ENCODE peak calls at places on chromosomes 11 and 22, in eight cellular contexts. Z is WTC11, L is AG09309, J is NB4, I is left ventricle myocardium inferior, R is fibroblast of mammary gland, A is glutamatergic neuron, M is AG04449. K is an unnamed sample.

GRCh38 chr22:46185263-46185662 is 34.9 kb downstream of the PPARA start:
- DNase-seq in L (no peak), M (no peak), Z (no peak), A (no peak), J (peak; percentile 35), I (no peak), R (no peak), K (no peak)

GRCh38 chr11:113531575-113532451 is 56.6 kb upstream of the DRD2 start:
- DNase-seq in Z (no peak), M (no peak), L (no peak), A (no peak), R (no peak), J (no peak), I (no peak), K (no peak)

GRCh38 chr11:12009617-12010321 is 1.3 kb upstream of the DKK3 start:
- DNase-seq in M (no peak), R (no peak), I (no peak), J (no peak), Z (no peak), A (no peak), L (no peak), K (no peak)

GRCh38 chr11:57566035-57566504 is 1.4 kb downstream of the UBE2L6 start:
- DNase-seq in L (peak; percentile 25), R (peak; percentile 58), Z (no peak), A (no peak), I (no peak), M (no peak), J (peak; percentile 46), K (no peak)

GRCh38 chr22:26585104-26585790 is 4.7 kb downstream of the TPST2 start:
- DNase-seq in L (peak; percentile 44), J (no peak), M (peak; percentile 59), I (peak; percentile 78), A (no peak), Z (no peak), R (peak; percentile 68), K (no peak)

GRCh38 chr22:43616645-43617044 is 195.5 kb downstream of the EFCAB6 start:
- DNase-seq in L (no peak), Z (no peak), A (no peak), J (no peak), M (no peak), I (no peak), R (no peak), K (no peak)

GRCh38 chr11:8330416-8330815 is 66.7 kb upstream of the LMO1 start:
- DNase-seq in R (no peak), J (no peak), Z (no peak), I (no peak), M (no peak), A (no peak), L (no peak), K (no peak)

GRCh38 chr22:34055525-34056200 is 135.4 kb upstream of the LARGE1 start:
- DNase-seq in R (no peak), A (peak; percentile 51), I (no peak), Z (peak; percentile 70), M (no peak), L (no peak), J (peak; percentile 71), K (no peak)

GRCh38 chr11:62713343-62713742 is 5.9 kb downstream of the GNG3 start:
- DNase-seq in A (no peak), J (no peak), Z (no peak), L (no peak), M (no peak), I (no peak), R (no peak), K (no peak)

GRCh38 chr11:62664405-62665074 is 470 bp downstream of the C11orf98 start:
- DNase-seq in A (peak; percentile 73), I (peak; percentile 20), J (peak; percentile 80), R (peak; percentile 43), L (no peak), Z (peak; percentile 60), M (no peak), K (no peak)

GRCh38 chr22:50247748-50248147 is 2.9 kb upstream of the TUBGCP6 start:
- DNase-seq in A (peak; percentile 60), L (no peak), Z (peak; percentile 80), I (no peak), M (no peak), J (no peak), R (peak; percentile 60), K (peak; percentile 60)

GRCh38 chr11:65414776-65415498 is 7.7 kb upstream of the NEAT1 start:
- DNase-seq in M (no peak), I (peak; percentile 9), L (no peak), J (no peak), Z (no peak), R (peak; percentile 74), A (no peak), K (no peak)

GRCh38 chr22:50326959-50327710 is at the start of gene DENND6B:
- DNase-seq in J (peak; percentile 81), I (peak; percentile 85), Z (peak; percentile 77), R (peak; percentile 62), A (peak; percentile 85), L (no peak), M (no peak), K (peak; percentile 85)

GRCh38 chr22:50191041-50191740 is 5.5 kb downstream of the TRABD start:
- DNase-seq in L (no peak), M (no peak), A (no peak), J (peak; percentile 90), R (no peak), I (no peak), Z (no peak), K (no peak)

DNA sequence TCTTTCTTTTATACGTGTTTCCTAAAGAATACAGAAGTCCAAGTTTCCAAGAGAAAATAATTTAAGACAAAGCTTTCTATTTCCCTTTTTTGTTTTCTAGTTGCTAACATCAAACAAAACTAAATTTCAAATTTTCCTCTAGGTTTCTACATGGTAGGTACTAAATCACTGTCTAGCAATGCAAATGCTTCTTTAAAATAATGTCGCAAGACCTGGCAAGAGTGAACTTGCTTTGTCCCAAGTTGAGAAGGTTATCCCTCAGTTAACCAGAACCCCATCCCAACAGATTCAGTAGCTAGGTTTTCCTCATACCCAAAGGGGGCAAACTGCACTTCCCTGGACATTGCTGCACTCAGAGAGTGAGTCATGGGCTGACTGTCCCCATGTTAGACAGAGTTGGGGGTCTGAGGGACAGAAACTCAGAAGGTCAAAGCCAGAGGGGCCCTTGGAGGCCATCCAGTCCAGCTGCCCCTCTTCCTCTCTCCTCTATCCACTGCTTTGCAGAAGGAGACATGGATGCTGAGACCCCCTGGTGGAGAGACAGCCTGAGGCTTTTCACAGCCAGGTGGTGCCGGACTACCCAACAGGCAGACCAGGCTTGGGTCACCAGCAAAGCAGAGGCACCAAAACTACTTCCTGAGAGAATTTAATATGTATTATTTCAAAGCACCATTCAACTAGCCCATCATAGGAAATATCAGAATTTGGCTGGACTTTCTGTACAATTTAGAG is 23.1 kb downstream of the OR2AT4 start:
- DNase-seq in R (no peak), I (no peak), J (no peak), M (no peak), Z (no peak), L (no peak), A (no peak), K (no peak)
- TF ChIP-seq CTCF in R (peak; percentile 2), I (no peak), J (peak; percentile 20), M (no peak), Z (no peak), L (no peak), A (no peak), K (no peak)

GRCh38 chr11:44630511-44631210 is 65.2 kb downstream of the CD82 start:
- DNase-seq in J (no peak), Z (no peak), A (no peak), R (no peak), M (no peak), I (no peak), L (no peak), K (no peak)

GRCh38 chr11:44633641-44634040 is 68.2 kb downstream of the CD82 start:
- DNase-seq in Z (no peak), J (no peak), L (no peak), I (no peak), M (no peak), A (no peak), R (no peak), K (no peak)

GRCh38 chr11:44631831-44632230 is 66.4 kb downstream of the CD82 start:
- DNase-seq in Z (no peak), L (no peak), R (no peak), M (no peak), I (no peak), A (no peak), J (no peak), K (no peak)

GRCh38 chr11:44634401-44635281 is 69.2 kb downstream of the CD82 start:
- DNase-seq in Z (peak; percentile 80), R (peak; percentile 86), A (peak; percentile 56), J (peak; percentile 51), L (no peak), M (no peak), I (peak; percentile 74), K (no peak)

GRCh38 chr11:44632466-44633123 is 67.1 kb downstream of the CD82 start:
- DNase-seq in Z (peak; percentile 63), M (no peak), R (peak; percentile 36), I (no peak), A (no peak), J (peak; percentile 40), L (no peak), K (peak; percentile 56)
- TF ChIP-seq CTCF in Z (no peak), M (peak; percentile 38), R (peak; percentile 51), I (peak; percentile 63), A (no peak), J (peak; percentile 25), L (peak; percentile 33), K (no peak)

DNA sequence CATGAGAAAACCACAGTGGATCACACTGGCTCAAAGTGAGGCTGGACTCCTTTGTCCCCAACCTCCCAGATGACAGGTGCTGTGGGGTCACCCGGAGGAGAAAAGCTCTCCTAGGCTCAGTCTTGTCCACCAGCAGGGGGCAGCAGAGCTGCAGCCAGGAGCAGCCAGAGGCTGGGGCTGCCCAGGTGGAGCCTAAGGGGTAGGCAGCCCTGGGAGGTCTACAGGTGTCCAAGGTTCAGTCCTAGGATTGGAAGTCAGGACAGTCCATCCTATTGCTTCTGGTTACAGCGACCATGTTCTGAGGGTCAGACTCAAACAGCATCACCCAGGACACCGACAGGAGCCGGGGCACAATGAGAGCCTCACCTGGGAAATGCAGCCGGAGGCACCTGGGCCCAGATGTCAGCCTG is 77.6 kb upstream of the IGLL5 start:
- DNase-seq in J (peak; percentile 42), L (no peak), Z (peak; percentile 68), I (peak; percentile 38), M (no peak), A (no peak), R (no peak), K (no peak)
- TF ChIP-seq CTCF in J (peak; percentile 58), L (no peak), Z (peak; percentile 66), I (peak; percentile 84), M (peak; percentile 81), A (no peak), R (no peak), K (no peak)

DNA sequence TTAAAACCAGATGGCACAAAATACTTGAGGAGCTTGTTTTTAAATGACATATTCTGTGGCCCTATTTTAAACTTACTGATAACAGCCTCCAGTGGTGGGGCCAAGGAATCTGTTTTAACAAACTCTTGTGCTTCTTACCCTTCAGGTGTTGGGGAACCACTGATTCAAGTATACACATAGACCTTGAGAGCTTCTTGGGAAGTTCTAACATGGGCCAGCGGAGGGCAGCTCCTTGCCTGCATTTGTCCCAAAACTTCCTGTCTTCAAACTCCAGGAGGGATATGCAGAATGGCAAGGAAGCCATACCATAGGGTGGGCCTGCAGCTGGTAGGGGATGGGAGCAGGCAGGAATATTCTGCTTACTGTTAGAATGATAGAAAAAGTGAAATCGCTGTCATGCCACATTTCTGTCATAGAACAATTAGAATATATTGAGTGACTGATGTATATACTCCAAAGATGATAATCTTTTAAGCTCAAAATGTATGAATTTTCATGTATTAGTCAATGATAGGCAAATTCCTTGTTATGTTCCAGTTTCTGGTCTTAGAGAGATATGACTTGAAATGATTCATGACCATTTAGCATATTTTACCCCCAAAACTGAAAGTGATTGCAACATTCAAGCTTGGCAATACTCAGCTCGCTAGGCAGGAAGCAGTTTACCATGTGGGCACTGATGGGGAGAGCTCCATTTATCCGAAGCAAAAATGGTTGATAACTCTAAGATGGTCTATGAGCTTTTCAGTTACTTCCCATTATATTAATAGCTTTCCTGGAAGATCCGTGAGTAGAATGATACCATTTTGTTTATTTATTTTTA is 9.2 kb downstream of the EXT2 start:
- DNase-seq in R (no peak), J (peak; percentile 18), A (no peak), Z (peak; percentile 28), M (no peak), L (no peak), I (no peak), K (peak; percentile 17)
- TF ChIP-seq CTCF in R (peak; percentile 10), J (no peak), A (no peak), Z (no peak), M (no peak), L (no peak), I (no peak), K (no peak)